ENCODE peak calls at places on chromosome 6, in five cellular contexts. B is GM23338, C is neural progenitor cell, S is PC-9, Z is fibroblast of lung. T is an unnamed sample.

GRCh38 chr6:156718647-156719394 is 58.4 kb upstream of the ARID1B start:
- DNase-seq in B (peak; percentile 13), C (peak; percentile 16), S (peak; percentile 60), Z (no peak), T (peak; percentile 77)

GRCh38 chr6:30641048-30641447 is 5.9 kb upstream of the C6orf136 start:
- DNase-seq in B (no peak), C (no peak), S (no peak), Z (no peak), T (no peak)

GRCh38 chr6:33392168-33392947 is 735 bp downstream of the KIFC1 start:
- DNase-seq in B (peak; percentile 21), C (peak; percentile 28), S (no peak), Z (no peak), T (peak; percentile 26)

GRCh38 chr6:56040271-56040670 is 164.9 kb upstream of the BMP5 start:
- DNase-seq in B (no peak), C (no peak), S (no peak), Z (peak; percentile 92), T (peak; percentile 73)

GRCh38 chr6:110543106-110543505 is 66.7 kb upstream of the SLC22A16 start:
- DNase-seq in B (no peak), C (no peak), S (peak; percentile 83), Z (no peak), T (no peak)

GRCh38 chr6:35710241-35710847 is 21.6 kb upstream of the FKBP5 start:
- DNase-seq in B (no peak), C (no peak), S (no peak), Z (no peak), T (no peak)

GRCh38 chr6:161586866-161587265 is 313.0 kb upstream of the AGPAT4 start:
- DNase-seq in B (no peak), C (no peak), S (no peak), Z (no peak), T (no peak)

GRCh38 chr6:45816674-45817297 is 198.9 kb downstream of the CLIC5 start:
- DNase-seq in B (no peak), C (no peak), S (no peak), Z (peak; percentile 51), T (peak; percentile 12)

GRCh38 chr6:73927421-73927820 is 231.4 kb downstream of the CD109 start:
- DNase-seq in B (no peak), C (no peak), S (no peak), Z (peak; percentile 8), T (no peak)

GRCh38 chr6:45432944-45433343 is 55.2 kb upstream of the SUPT3H start:
- DNase-seq in B (no peak), C (no peak), S (no peak), Z (peak; percentile 79), T (peak; percentile 74)

GRCh38 chr6:167761794-167762258 is 64.9 kb upstream of the AFDN start:
- DNase-seq in B (no peak), C (no peak), S (no peak), Z (no peak), T (no peak)

GRCh38 chr6:5192135-5192794 is 68.5 kb downstream of the LYRM4 start:
- DNase-seq in B (no peak), C (no peak), S (no peak), Z (no peak), T (no peak)

GRCh38 chr6:157221049-157221816 is 102.1 kb downstream of the TMEM242 start:
- DNase-seq in B (peak; percentile 81), C (no peak), S (peak; percentile 88), Z (peak; percentile 71), T (peak; percentile 39)

GRCh38 chr6:15247750-15248450 is 2.0 kb downstream of the JARID2 start:
- DNase-seq in B (peak; percentile 66), C (peak; percentile 88), S (peak; percentile 52), Z (peak; percentile 57), T (peak; percentile 63)

GRCh38 chr6:96760153-96760687 is 77.1 kb downstream of the GPR63 start:
- DNase-seq in B (peak; percentile 15), C (no peak), S (no peak), Z (no peak), T (no peak)

GRCh38 chr6:118735320-118735719 is 83.9 kb upstream of the CEP85L start:
- DNase-seq in B (peak; percentile 83), C (peak; percentile 58), S (no peak), Z (peak; percentile 23), T (no peak)

GRCh38 chr6:35061102-35061615 is 80.0 kb downstream of the TCP11 start:
- DNase-seq in B (no peak), C (no peak), S (no peak), Z (no peak), T (no peak)

GRCh38 chr6:131968672-131969071 is 17.5 kb upstream of the CCN2 start:
- DNase-seq in B (no peak), C (no peak), S (no peak), Z (no peak), T (no peak)

GRCh38 chr6:36976931-36977330 is 9.1 kb downstream of the MTCH1 start:
- DNase-seq in B (no peak), C (no peak), S (no peak), Z (no peak), T (no peak)

GRCh38 chr6:36976005-36976261 is 10.1 kb downstream of the MTCH1 start:
- DNase-seq in B (no peak), C (no peak), S (no peak), Z (no peak), T (no peak)

GRCh38 chr6:36976509-36976908 is 9.5 kb downstream of the MTCH1 start:
- DNase-seq in B (no peak), C (no peak), S (no peak), Z (no peak), T (no peak)

GRCh38 chr6:36978687-36979086 is 7.3 kb downstream of the MTCH1 start:
- DNase-seq in B (no peak), C (no peak), S (no peak), Z (no peak), T (no peak)

GRCh38 chr6:36977470-36977941 is 8.5 kb downstream of the MTCH1 start:
- DNase-seq in B (peak; percentile 71), C (peak; percentile 52), S (no peak), Z (no peak), T (no peak)
- H3K27ac ChIP-seq in B (no peak overlapping the region), C (no peak overlapping the region), S (no peak overlapping the region), Z (no peak overlapping the region), T (no peak overlapping the region)

DNA sequence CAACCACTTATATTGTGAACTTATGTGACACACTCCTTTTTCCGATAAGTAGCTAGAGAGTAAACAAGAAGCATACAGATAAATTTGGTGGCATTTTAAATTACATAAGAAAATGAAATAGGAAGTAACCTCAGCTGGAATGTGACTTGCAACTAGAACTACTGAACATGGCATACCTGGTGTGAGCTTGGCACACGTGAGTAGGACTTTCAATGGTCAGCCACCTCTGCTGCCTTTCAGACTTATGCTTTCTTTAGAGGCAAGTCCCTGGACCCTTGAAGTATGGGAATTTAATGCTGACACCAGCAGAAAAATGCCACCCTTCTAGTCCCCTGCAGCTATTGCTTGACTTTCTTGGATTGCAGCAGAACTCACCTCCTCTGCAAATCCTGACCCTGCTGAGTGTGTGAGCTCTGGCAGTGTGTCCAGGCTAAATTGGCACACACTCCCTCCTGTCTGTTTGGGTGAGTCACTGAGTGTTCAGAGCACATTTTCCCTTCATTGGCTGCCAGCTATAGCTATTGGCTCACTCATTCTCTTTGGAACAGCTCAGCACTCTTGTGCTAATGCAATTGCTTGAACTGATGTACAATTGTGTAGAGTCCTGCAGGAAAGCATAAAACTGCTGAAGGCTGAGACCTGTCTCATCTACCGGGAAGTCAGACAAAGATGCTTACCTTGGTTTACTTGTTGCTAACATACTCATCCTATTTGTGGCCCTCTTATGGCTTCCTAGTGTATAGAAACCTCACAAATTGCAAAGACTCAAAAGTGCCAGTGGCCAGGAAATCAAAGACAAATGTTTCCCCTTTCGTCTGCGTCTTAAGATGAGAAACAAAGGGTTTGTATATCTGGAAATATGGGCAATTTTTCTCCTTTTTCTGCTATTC is 350.8 kb downstream of the BCKDHB start:
- DNase-seq in B (no peak), C (no peak), S (peak; percentile 49), Z (peak; percentile 98), T (peak; percentile 97)
- TF ChIP-seq CTCF in B (no peak), C (no peak), S (no peak), Z (no peak), T (no peak)

GRCh38 chr6:99605074-99605726 is 1.4 kb upstream of the PRDM13 start:
- DNase-seq in B (peak; percentile 65), C (peak; percentile 75), S (no peak), Z (no peak), T (no peak)

GRCh38 chr6:99605911-99606669 is 543 bp upstream of the PRDM13 start:
- DNase-seq in B (no peak), C (no peak), S (no peak), Z (no peak), T (no peak)

GRCh38 chr6:99603421-99604160 is 3.0 kb upstream of the PRDM13 start:
- DNase-seq in B (peak; percentile 89), C (peak; percentile 94), S (no peak), Z (no peak), T (peak; percentile 6)

GRCh38 chr6:99604161-99605073 is 2.2 kb upstream of the PRDM13 start:
- DNase-seq in B (peak; percentile 61), C (peak; percentile 48), S (no peak), Z (no peak), T (no peak)

DNA sequence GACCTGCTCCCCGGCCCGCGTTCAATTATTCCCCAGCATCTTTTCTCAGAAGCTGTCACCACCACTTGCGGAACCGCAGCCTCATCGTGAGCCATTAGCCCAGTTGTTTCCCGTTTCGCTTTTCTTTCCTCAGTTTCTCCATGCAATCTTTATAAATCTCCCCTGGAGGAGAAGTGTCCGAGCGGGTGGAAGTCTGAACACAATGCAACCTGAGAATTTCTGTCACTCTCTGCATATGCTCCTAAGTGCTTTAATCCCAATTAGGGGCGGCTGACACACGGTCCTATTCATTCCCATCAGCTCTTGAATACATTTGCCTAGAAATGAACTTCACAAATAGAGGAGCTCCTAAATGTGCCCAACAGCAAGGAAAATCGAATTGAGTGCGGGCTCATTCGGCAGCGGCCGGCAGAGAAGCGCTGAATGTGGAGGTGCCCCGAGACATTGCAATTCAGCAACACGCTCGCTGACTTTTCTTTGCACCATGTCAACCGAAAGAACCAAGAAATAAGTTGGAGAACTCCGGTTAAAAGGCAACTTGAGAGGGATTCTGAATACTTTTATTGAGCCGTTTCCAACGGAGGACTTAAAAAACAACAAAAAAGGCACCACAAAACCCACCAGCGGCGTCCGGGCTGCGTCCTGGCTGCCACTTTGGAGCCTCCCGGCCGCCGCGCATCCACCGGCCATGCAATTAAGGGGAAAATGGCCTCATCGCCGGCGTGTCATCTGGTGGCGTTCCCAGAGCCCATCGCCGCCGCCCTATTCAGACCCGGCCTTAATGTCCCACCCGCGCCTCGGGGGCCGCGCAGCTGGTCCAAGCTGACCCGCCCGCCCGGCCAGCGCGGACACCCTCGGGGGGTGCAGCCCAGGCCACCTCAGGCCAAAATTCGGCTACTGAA is 3.9 kb upstream of the PRDM13 start:
- DNase-seq in B (peak; percentile 54), C (peak; percentile 65), S (no peak), Z (no peak), T (no peak)
- TF ChIP-seq EZH2 in B (peak; percentile 100), C (peak; percentile 88), S (no peak), Z (no peak), T (peak; percentile 67)

DNA sequence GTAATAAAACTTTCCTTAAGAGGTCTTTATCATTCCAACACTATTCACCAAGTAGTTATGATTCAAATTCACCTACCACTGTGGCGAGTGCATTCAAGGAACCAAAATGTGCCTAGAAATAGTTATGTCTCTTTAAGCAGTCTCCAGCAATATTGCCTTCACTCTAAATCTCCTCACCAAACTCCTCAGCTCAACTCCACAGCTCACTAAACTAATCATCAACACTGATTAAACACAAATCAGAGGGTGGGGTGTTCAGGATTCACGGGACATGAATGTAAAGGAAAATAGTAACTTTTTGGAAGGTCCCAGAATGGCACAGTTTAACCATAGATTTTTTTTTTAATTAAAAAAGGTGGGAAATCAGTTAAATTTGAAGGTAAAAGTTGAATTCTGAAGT is 70.5 kb upstream of the THEMIS start:
- DNase-seq in B (no peak), C (no peak), S (no peak), Z (no peak), T (no peak)
- H3K27ac ChIP-seq in B (no peak overlapping the region), C (no peak overlapping the region), S (no peak overlapping the region), Z (no peak overlapping the region), T (peak overlapping the region; percentile 72)

T was measured in astrocyte.